ENCODE peak calls at places on chromosomes 16 and 17, in eight cellular contexts. L is GM23338, W is RWPE1, P is HFFc6, Y is cardiac muscle cell, G is GM13976, H is lung, K is endodermal cell. J is an unnamed sample.

GRCh38 chr16:27244363-27244755 is 24.2 kb downstream of the NSMCE1 start:
- DNase-seq in L (no peak), W (no peak), P (no peak), Y (no peak), G (no peak), H (no peak), K (no peak), J (no peak)

GRCh38 chr17:19278729-19279128 is 41.6 kb downstream of the EPN2 start:
- DNase-seq in L (no peak), W (no peak), P (no peak), Y (no peak), G (no peak), H (no peak), K (no peak), J (no peak)

GRCh38 chr16:13112639-13113038 is 211.2 kb downstream of the SHISA9 start:
- DNase-seq in L (no peak), W (no peak), P (no peak), Y (no peak), G (no peak), H (no peak), K (no peak), J (no peak)

GRCh38 chr16:88306860-88307545 is 75.8 kb upstream of the ZNF469 start:
- DNase-seq in L (no peak), W (no peak), P (peak), Y (peak), G (no peak), H (no peak), K (no peak), J (no peak)

GRCh38 chr17:36675250-36675649 is 73.9 kb downstream of the MRM1 start:
- DNase-seq in L (no peak), W (no peak), P (no peak), Y (no peak), G (no peak), H (no peak), K (no peak), J (no peak)

GRCh38 chr16:66668777-66669444 is 27.6 kb downstream of the CMTM4 start:
- DNase-seq in L (no peak), W (no peak), P (peak), Y (peak), G (no peak), H (no peak), K (no peak), J (no peak)

GRCh38 chr17:55895112-55895759 is 144.4 kb downstream of the PCTP start:
- DNase-seq in L (no peak), W (no peak), P (no peak), Y (no peak), G (no peak), H (no peak), K (no peak), J (no peak)

GRCh38 chr17:41382396-41382795 is 290 bp upstream of the KRT34 start:
- DNase-seq in L (no peak), W (no peak), P (peak), Y (no peak), G (no peak), H (no peak), K (peak), J (no peak)

GRCh38 chr16:78866556-78866955 is 734.0 kb downstream of the MAF start:
- DNase-seq in L (no peak), W (no peak), P (no peak), Y (no peak), G (no peak), H (no peak), K (no peak), J (no peak)

GRCh38 chr16:10500582-10500981 is 79.8 kb downstream of the EMP2 start:
- DNase-seq in L (no peak), W (no peak), P (no peak), Y (no peak), G (no peak), H (no peak), K (no peak), J (no peak)

GRCh38 chr16:50956637-50957036 is 194.4 kb downstream of the SALL1 start:
- DNase-seq in L (no peak), W (no peak), P (no peak), Y (no peak), G (no peak), H (no peak), K (no peak), J (no peak)

GRCh38 chr17:35900693-35901487 is 20.7 kb upstream of the CCL5 start:
- DNase-seq in L (no peak), W (no peak), P (no peak), Y (peak), G (no peak), H (no peak), K (no peak), J (no peak)

GRCh38 chr16:50575743-50576142 is 27.5 kb downstream of the NKD1 start:
- DNase-seq in L (no peak), W (no peak), P (no peak), Y (no peak), G (no peak), H (no peak), K (no peak), J (no peak)

GRCh38 chr16:2692251-2692947 is 10.1 kb downstream of the KCTD5 start:
- DNase-seq in L (peak), W (no peak), P (no peak), Y (no peak), G (no peak), H (no peak), K (no peak), J (no peak)

GRCh38 chr17:28700278-28700677 is 11.4 kb downstream of the PROCA1 start:
- DNase-seq in L (no peak), W (no peak), P (no peak), Y (no peak), G (no peak), H (no peak), K (no peak), J (no peak)

GRCh38 chr16:66387817-66388332 is 21.4 kb downstream of the CDH5 start:
- DNase-seq in L (no peak), W (no peak), P (no peak), Y (no peak), G (no peak), H (no peak), K (peak), J (no peak)

GRCh38 chr16:11140867-11141266 is 115.1 kb downstream of the SOCS1 start:
- DNase-seq in L (no peak), W (no peak), P (no peak), Y (no peak), G (no peak), H (no peak), K (no peak), J (no peak)

GRCh38 chr17:51666971-51667721 is 406.8 kb downstream of the UTP18 start:
- DNase-seq in L (no peak), W (no peak), P (no peak), Y (no peak), G (no peak), H (no peak), K (no peak), J (no peak)

GRCh38 chr17:29210879-29211278 is 30.7 kb upstream of the MYO18A start:
- DNase-seq in L (no peak), W (no peak), P (no peak), Y (no peak), G (no peak), H (no peak), K (no peak), J (no peak)

GRCh38 chr17:28661635-28662526 is at the start of the genes SDF2 and SUPT6H:
- DNase-seq in L (peak), W (peak), P (peak), Y (peak), G (peak), H (peak), K (peak), J (peak)

DNA sequence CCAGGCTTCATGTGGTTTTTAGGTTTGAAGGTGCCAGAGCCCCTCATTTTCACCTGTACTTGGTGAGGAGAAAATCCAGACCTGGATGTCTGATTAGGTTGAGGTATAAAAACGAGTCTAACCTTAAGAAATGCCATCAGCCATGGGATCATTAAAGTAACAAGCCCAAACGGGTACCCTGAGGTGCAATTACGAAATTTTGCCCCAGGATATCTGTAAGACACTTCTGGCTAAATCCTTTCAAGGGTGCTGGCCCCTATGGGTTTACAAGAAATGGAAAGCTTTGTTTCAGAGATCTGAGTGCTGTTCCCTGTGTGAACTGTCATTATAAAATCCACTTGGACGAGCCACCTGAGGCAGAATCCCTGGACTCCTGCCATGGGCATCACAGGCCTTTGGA is 19.8 kb downstream of the ADAT1 start:
- DNase-seq in L (no peak), W (no peak), P (no peak), Y (no peak), G (no peak), H (no peak), K (no peak), J (no peak)
- TF ChIP-seq CTCF in L (no peak), W (no peak), P (no peak), Y (no peak), G (no peak), H (no peak), K (no peak), J (no peak)

GRCh38 chr16:1428511-1428910 is 2.4 kb upstream of the PERCC1 start:
- DNase-seq in L (peak), W (no peak), P (no peak), Y (peak), G (peak), H (no peak), K (peak), J (peak)
- TF ChIP-seq CTCF in L (peak), W (peak), P (peak), Y (peak), G (peak), H (no peak), K (peak), J (peak)

DNA sequence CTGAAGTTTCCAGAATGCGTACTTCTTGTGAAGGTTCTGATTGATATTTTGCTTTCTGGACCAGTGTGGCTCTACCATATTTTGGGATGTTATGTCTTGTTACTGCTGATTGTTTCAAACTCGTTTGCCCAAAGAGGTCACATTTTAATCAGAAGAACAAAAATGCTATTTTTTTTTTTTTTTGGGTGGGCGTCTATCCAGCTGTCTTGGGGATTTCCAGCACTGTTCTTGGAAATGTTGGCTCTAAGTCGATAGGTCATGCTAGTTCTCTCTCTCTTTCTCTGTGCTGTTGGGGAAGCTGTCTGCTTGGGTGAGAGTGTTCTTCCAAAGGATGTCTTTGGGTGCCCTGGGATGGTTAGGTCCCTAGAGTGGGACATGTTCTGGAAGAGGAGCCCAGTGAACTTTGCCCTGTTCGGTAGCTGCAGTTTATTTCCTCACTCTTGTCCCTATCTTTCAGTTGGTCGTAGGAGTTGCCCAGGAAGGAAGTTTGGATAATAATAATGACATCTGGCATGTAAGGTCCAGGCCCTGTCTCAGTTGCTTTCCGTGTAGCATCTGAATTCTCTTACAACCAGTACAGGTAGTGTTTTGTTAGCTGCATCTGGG is 2.9 kb downstream of the IRF8 start:
- DNase-seq in L (no peak), W (no peak), P (no peak), Y (peak), G (no peak), H (no peak), K (no peak), J (no peak)
- TF ChIP-seq CTCF in L (no peak), W (no peak), P (no peak), Y (no peak), G (no peak), H (no peak), K (no peak), J (no peak)

GRCh38 chr17:57262557-57262956 is 6.2 kb downstream of the MSI2 start:
- DNase-seq in L (no peak), W (no peak), P (no peak), Y (no peak), G (no peak), H (no peak), K (peak), J (no peak)

GRCh38 chr17:57266842-57267241 is 10.5 kb downstream of the MSI2 start:
- DNase-seq in L (no peak), W (no peak), P (no peak), Y (no peak), G (no peak), H (no peak), K (peak), J (no peak)

GRCh38 chr17:57264776-57265175 is 8.5 kb downstream of the MSI2 start:
- DNase-seq in L (no peak), W (peak), P (no peak), Y (no peak), G (no peak), H (no peak), K (peak), J (no peak)

GRCh38 chr17:57261084-57261461 is 4.8 kb downstream of the MSI2 start:
- DNase-seq in L (no peak), W (no peak), P (no peak), Y (peak), G (no peak), H (no peak), K (peak), J (no peak)

GRCh38 chr17:57264250-57264649 is 7.9 kb downstream of the MSI2 start:
- DNase-seq in L (no peak), W (no peak), P (no peak), Y (no peak), G (no peak), H (no peak), K (peak), J (no peak)
- TF ChIP-seq CTCF in L (no peak), W (no peak), P (no peak), Y (no peak), G (no peak), H (no peak), K (no peak), J (no peak)

GRCh38 chr16:54509406-54509931 is 222.9 kb upstream of the IRX3 start:
- DNase-seq in L (no peak), W (no peak), P (no peak), Y (no peak), G (no peak), H (no peak), K (no peak), J (no peak)
- TF ChIP-seq CTCF in L (no peak), W (no peak), P (no peak), Y (no peak), G (no peak), H (no peak), K (no peak), J (no peak)

DNA sequence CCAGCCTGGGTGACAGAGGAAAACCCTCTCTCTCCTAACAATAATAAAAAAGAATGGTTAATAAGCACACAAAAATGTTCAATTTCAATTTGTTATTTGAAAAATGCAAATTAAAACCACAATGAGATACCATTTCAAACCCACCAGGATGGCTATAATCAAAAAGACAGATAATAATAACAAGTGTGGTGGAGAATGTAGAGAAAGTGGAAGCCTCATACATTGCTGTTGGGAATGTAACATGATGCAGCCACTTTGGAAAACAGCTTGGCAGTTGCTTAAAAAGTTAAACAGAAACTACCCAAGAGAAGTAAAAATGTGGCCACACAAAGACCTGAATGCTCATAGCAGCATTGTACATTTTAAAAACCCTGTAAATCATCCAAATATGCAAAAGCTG is 51.8 kb upstream of the MAP3K14 start:
- DNase-seq in L (no peak), W (no peak), P (peak), Y (peak), G (no peak), H (no peak), K (no peak), J (no peak)
- TF ChIP-seq CTCF in L (no peak), W (no peak), P (no peak), Y (no peak), G (no peak), H (no peak), K (no peak), J (no peak)

GRCh38 chr16:5012887-5013286 is 20.8 kb downstream of the NAGPA start:
- DNase-seq in L (no peak), W (no peak), P (no peak), Y (no peak), G (no peak), H (no peak), K (no peak), J (no peak)

GRCh38 chr16:5008311-5008731 is 25.4 kb downstream of the NAGPA start:
- DNase-seq in L (no peak), W (no peak), P (no peak), Y (no peak), G (no peak), H (no peak), K (no peak), J (no peak)

GRCh38 chr16:5010576-5011329 is 23.0 kb downstream of the NAGPA start:
- DNase-seq in L (peak), W (no peak), P (no peak), Y (no peak), G (no peak), H (no peak), K (peak), J (no peak)

GRCh38 chr16:5015351-5015750 is 18.4 kb downstream of the NAGPA start:
- DNase-seq in L (no peak), W (no peak), P (no peak), Y (no peak), G (no peak), H (no peak), K (no peak), J (no peak)

DNA sequence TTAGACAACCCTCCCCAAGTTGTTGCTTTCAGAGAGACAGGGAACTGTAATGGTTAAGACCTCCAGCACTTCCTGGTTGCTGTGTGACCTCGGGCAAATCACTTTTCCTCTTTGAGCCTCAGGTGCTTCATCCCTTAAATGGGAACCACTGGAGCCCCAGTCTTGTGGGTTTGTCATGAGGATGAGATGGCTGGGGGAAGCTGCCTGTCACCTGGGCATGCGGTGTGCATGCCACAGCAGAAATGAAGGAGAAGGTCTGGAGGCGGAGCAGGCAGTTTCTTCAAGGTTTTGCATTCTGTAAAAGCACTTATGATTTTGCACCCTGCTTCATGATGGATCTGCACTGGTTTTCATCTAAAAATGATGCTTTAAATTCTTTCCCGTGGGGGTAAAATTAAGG is 22.1 kb downstream of the NAGPA start:
- DNase-seq in L (no peak), W (no peak), P (no peak), Y (no peak), G (no peak), H (no peak), K (no peak), J (no peak)
- TF ChIP-seq CTCF in L (no peak), W (no peak), P (no peak), Y (no peak), G (no peak), H (no peak), K (no peak), J (no peak)

GRCh38 chr17:2054740-2055493 is at the start of gene HIC1:
- DNase-seq in L (peak), W (peak), P (peak), Y (peak), G (peak), H (peak), K (peak), J (peak)

GRCh38 chr17:2057130-2057713 is 2.3 kb downstream of the HIC1 start:
- DNase-seq in L (peak), W (no peak), P (no peak), Y (peak), G (peak), H (no peak), K (peak), J (no peak)

GRCh38 chr17:2055494-2056220 is 754 bp downstream of the HIC1 start:
- DNase-seq in L (no peak), W (no peak), P (no peak), Y (peak), G (peak), H (no peak), K (no peak), J (no peak)

GRCh38 chr17:2057714-2058520 is 3.0 kb downstream of the HIC1 start:
- DNase-seq in L (peak), W (no peak), P (no peak), Y (peak), G (peak), H (no peak), K (peak), J (no peak)

GRCh38 chr17:2056221-2057129 is 1.6 kb downstream of the HIC1 start:
- DNase-seq in L (peak), W (no peak), P (peak), Y (peak), G (peak), H (no peak), K (peak), J (no peak)
- TF ChIP-seq CTCF in L (no peak), W (no peak), P (no peak), Y (no peak), G (peak), H (no peak), K (peak), J (no peak)

DNA sequence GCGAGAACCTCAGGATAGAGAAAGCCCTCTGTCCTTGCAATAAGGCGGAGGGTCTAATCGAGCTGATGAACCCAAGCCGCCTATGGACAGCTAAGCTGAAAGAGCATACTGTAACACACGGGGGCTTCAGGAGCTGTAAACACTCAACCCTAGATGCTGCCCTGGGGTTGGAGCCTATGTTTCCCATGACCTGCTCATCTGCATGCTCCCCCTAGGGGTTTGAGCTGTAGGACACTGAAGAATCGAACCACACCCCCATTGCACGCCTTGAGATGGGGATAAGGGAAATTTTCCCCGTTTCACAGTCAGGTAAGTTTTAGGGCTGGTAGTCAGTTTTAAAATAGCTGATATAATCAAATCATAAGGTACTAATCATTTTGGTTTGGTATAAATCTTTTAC is 675.6 kb upstream of the CDH8 start:
- DNase-seq in L (peak), W (no peak), P (no peak), Y (no peak), G (no peak), H (no peak), K (peak), J (no peak)
- TF ChIP-seq CTCF in L (peak), W (no peak), P (no peak), Y (no peak), G (no peak), H (no peak), K (peak), J (no peak)

DNA sequence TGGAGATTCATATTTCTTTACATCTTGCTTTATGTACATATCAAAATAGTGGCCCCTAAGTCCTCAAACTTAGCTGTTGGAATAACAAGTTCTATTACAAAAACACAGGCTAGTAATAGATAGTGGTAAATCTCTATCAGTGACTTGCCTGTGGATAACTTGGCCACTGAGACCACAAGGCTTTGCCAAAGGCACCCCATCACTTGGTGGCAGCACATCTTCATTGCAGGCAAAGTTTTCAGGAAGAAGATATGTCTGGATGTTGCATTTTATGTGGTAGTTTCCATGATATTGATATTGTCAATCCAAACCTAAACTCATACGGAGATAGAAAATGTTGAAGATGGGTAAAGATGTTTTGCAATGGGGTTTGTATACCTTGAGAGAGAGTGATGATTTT is 58.5 kb downstream of the KNOP1 start:
- DNase-seq in L (no peak), W (no peak), P (no peak), Y (peak), G (no peak), H (no peak), K (no peak), J (no peak)
- TF ChIP-seq CTCF in L (no peak), W (no peak), P (peak), Y (peak), G (no peak), H (no peak), K (no peak), J (no peak)